ENCODE peak calls at places on chromosome 13, in four cellular contexts. T, A, Q and U are unnamed samples.

GRCh38 chr13:42971670-42972355 is 20.2 kb downstream of the EPSTI1 start:
- DNase-seq in T (no peak), Q (no peak), A (no peak), U (no peak)

GRCh38 chr13:37656247-37656940 is 57.8 kb upstream of the POSTN start:
- DNase-seq in T (peak; percentile 95), Q (no peak), A (peak; percentile 100), U (no peak)

GRCh38 chr13:112455476-112456059 is 79.4 kb downstream of the SPACA7 start:
- DNase-seq in Q (no peak), T (no peak), A (no peak), U (no peak)

GRCh38 chr13:49220856-49221614 is 897 bp downstream of the MLNR start:
- DNase-seq in T (no peak), Q (no peak), A (no peak), U (no peak)

GRCh38 chr13:63843766-63844699 is 2428.4 kb upstream of the PCDH20 start:
- DNase-seq in A (no peak), T (no peak), Q (no peak), U (no peak)

GRCh38 chr13:69720278-69720983 is 387.2 kb upstream of the ATXN8OS start:
- DNase-seq in Q (no peak), T (no peak), A (no peak), U (no peak)

GRCh38 chr13:33207616-33207964 is 78.0 kb downstream of the STARD13 start:
- DNase-seq in T (no peak), A (peak; percentile 90), Q (no peak), U (no peak)

GRCh38 chr13:69324109-69324886 is 783.3 kb upstream of the ATXN8OS start:
- DNase-seq in A (no peak), T (no peak), Q (no peak), U (peak; percentile 42)

GRCh38 chr13:24923305-24923640 is 159.3 kb downstream of the RNF17 start:
- DNase-seq in A (peak; percentile 65), Q (no peak), T (peak; percentile 32), U (peak; percentile 82)

GRCh38 chr13:98324105-98324504 is 147.0 kb upstream of the RNF113B start:
- DNase-seq in T (no peak), Q (no peak), A (no peak), U (no peak)

GRCh38 chr13:59570204-59570603 is 593.5 kb downstream of the DIAPH3 start:
- DNase-seq in Q (no peak), A (no peak), T (no peak), U (no peak)

GRCh38 chr13:66210677-66211076 is 1019.5 kb downstream of the PCDH9 start:
- DNase-seq in A (peak; percentile 89), Q (no peak), T (peak; percentile 94), U (peak; percentile 15)

GRCh38 chr13:94620286-94620896 is 18.7 kb downstream of the GPR180 start:
- DNase-seq in A (peak; percentile 34), T (no peak), Q (no peak), U (peak; percentile 41)

GRCh38 chr13:37460211-37460610 is 138.4 kb downstream of the POSTN start:
- DNase-seq in Q (no peak), T (no peak), A (peak; percentile 28), U (no peak)

GRCh38 chr13:114116734-114117133 is 15.7 kb downstream of the RASA3 start:
- DNase-seq in Q (no peak), A (no peak), T (no peak), U (no peak)

GRCh38 chr13:21175656-21176194 is 627 bp downstream of the SKA3 start:
- DNase-seq in Q (no peak), A (peak; percentile 2), T (no peak), U (no peak)

GRCh38 chr13:109156181-109156935 is 526.9 kb downstream of the MYO16 start:
- DNase-seq in T (peak; percentile 56), A (peak; percentile 97), Q (no peak), U (no peak)

GRCh38 chr13:99575376-99575775 is 74.1 kb downstream of the TM9SF2 start:
- DNase-seq in T (no peak), A (no peak), Q (no peak), U (no peak)